ENCODE peak calls at places on chromosomes 3 and 15, in seven cellular contexts. A is NCI-H526, C is RWPE1, Q is HCT116, R is DMS153, D is ELF-1, W is AG08396. F is an unnamed sample.

GRCh38 chr15:33149919-33150318 is 44.6 kb downstream of the FMN1 start:
- DNase-seq in A (no peak), C (no peak), Q (no peak), R (no peak), D (no peak), W (no peak), F (no peak)

GRCh38 chr3:36635731-36636130 is 128.6 kb downstream of the DCLK3 start:
- DNase-seq in A (no peak), C (no peak), Q (no peak), R (no peak), D (no peak), W (no peak), F (no peak)

GRCh38 chr15:82807920-82808633 is 1.4 kb upstream of the WHAMM start:
- DNase-seq in A (no peak), C (no peak), Q (no peak), R (no peak), D (no peak), W (no peak), F (no peak)

GRCh38 chr3:139564290-139564861 is 24.8 kb upstream of the RBP1 start:
- DNase-seq in A (peak; percentile 69), C (no peak), Q (peak; percentile 8), R (no peak), D (peak; percentile 59), W (no peak), F (peak; percentile 76)

GRCh38 chr3:20361000-20361399 is 175.0 kb upstream of the SGO1 start:
- DNase-seq in A (no peak), C (no peak), Q (no peak), R (no peak), D (no peak), W (no peak), F (no peak)

GRCh38 chr3:106431698-106432097 is 562.9 kb upstream of the CBLB start:
- DNase-seq in A (no peak), C (no peak), Q (no peak), R (no peak), D (no peak), W (no peak), F (no peak)

GRCh38 chr3:142888484-142889262 is at the start of gene PCOLCE2:
- DNase-seq in A (peak; percentile 91), C (peak; percentile 46), Q (peak; percentile 27), R (no peak), D (peak; percentile 81), W (peak; percentile 51), F (peak; percentile 87)

GRCh38 chr3:177754508-177754921 is 557.2 kb upstream of the TBL1XR1 start:
- DNase-seq in A (no peak), C (no peak), Q (no peak), R (no peak), D (no peak), W (no peak), F (no peak)

GRCh38 chr3:101531473-101532086 is 18.6 kb upstream of the SENP7 start:
- DNase-seq in A (no peak), C (no peak), Q (no peak), R (no peak), D (no peak), W (no peak), F (no peak)

GRCh38 chr3:33718595-33718907 is 497 bp upstream of the CLASP2 start:
- DNase-seq in A (no peak), C (no peak), Q (no peak), R (no peak), D (no peak), W (no peak), F (no peak)